ENCODE peak calls at places on chromosome 14, in seven cellular contexts. One of them, this sample, is unnamed.

GRCh38 chr14:103122578-103123127 is 608 bp upstream of the TNFAIP2 start:
- DNase-seq in caudate nucleus: no peak
- DNase-seq in activated T-cell treated with anti-CD3 and anti-CD28 coated beads for 1 hour: no peak
- DNase-seq in fibroblast of the aortic adventitia: no peak
- DNase-seq in A673: peak; percentile 49
- DNase-seq in NCI-H510A treated with DMSO at 0.1 percent for 48 hours: peak; percentile 69
- DNase-seq in OCI-LY7: no peak
- DNase-seq in this sample: no peak

GRCh38 chr14:98893675-98894074 is 378.3 kb downstream of the BCL11B start:
- DNase-seq in fibroblast of the aortic adventitia: no peak
- DNase-seq in NCI-H510A treated with DMSO at 0.1 percent for 48 hours: no peak
- DNase-seq in caudate nucleus: no peak
- DNase-seq in A673: no peak
- DNase-seq in OCI-LY7: no peak
- DNase-seq in activated T-cell treated with anti-CD3 and anti-CD28 coated beads for 1 hour: no peak
- DNase-seq in this sample: no peak

GRCh38 chr14:77498120-77498979 is at the start of gene ISM2:
- DNase-seq in caudate nucleus: no peak
- DNase-seq in A673: peak; percentile 57
- DNase-seq in OCI-LY7: no peak
- DNase-seq in NCI-H510A treated with DMSO at 0.1 percent for 48 hours: peak; percentile 29
- DNase-seq in activated T-cell treated with anti-CD3 and anti-CD28 coated beads for 1 hour: peak; percentile 23
- DNase-seq in fibroblast of the aortic adventitia: peak; percentile 23
- DNase-seq in this sample: no peak

GRCh38 chr14:69715725-69716482 is 51.0 kb upstream of the SRSF5 start:
- DNase-seq in A673: peak; percentile 55
- DNase-seq in OCI-LY7: no peak
- DNase-seq in caudate nucleus: no peak
- DNase-seq in fibroblast of the aortic adventitia: peak; percentile 94
- DNase-seq in activated T-cell treated with anti-CD3 and anti-CD28 coated beads for 1 hour: no peak
- DNase-seq in NCI-H510A treated with DMSO at 0.1 percent for 48 hours: peak; percentile 66
- DNase-seq in this sample: peak; percentile 65

GRCh38 chr14:96502621-96503251 is 554 bp downstream of the PAPOLA start:
- DNase-seq in NCI-H510A treated with DMSO at 0.1 percent for 48 hours: peak; percentile 35
- DNase-seq in A673: peak; percentile 28
- DNase-seq in activated T-cell treated with anti-CD3 and anti-CD28 coated beads for 1 hour: no peak
- DNase-seq in fibroblast of the aortic adventitia: peak; percentile 25
- DNase-seq in caudate nucleus: peak; percentile 39
- DNase-seq in OCI-LY7: peak; percentile 74
- DNase-seq in this sample: peak; percentile 82

GRCh38 chr14:92794547-92794941 is 439 bp downstream of the GOLGA5 start:
- DNase-seq in activated T-cell treated with anti-CD3 and anti-CD28 coated beads for 1 hour: no peak
- DNase-seq in NCI-H510A treated with DMSO at 0.1 percent for 48 hours: no peak
- DNase-seq in fibroblast of the aortic adventitia: peak; percentile 24
- DNase-seq in caudate nucleus: no peak
- DNase-seq in A673: peak; percentile 7
- DNase-seq in OCI-LY7: no peak
- DNase-seq in this sample: no peak

GRCh38 chr14:31068235-31068634 is 42.1 kb upstream of the STRN3 start:
- DNase-seq in fibroblast of the aortic adventitia: no peak
- DNase-seq in OCI-LY7: no peak
- DNase-seq in activated T-cell treated with anti-CD3 and anti-CD28 coated beads for 1 hour: no peak
- DNase-seq in caudate nucleus: no peak
- DNase-seq in NCI-H510A treated with DMSO at 0.1 percent for 48 hours: no peak
- DNase-seq in A673: no peak
- DNase-seq in this sample: no peak

GRCh38 chr14:99351166-99352007 is 79.4 kb upstream of the BCL11B start:
- DNase-seq in fibroblast of the aortic adventitia: no peak
- DNase-seq in A673: no peak
- DNase-seq in caudate nucleus: no peak
- DNase-seq in activated T-cell treated with anti-CD3 and anti-CD28 coated beads for 1 hour: no peak
- DNase-seq in NCI-H510A treated with DMSO at 0.1 percent for 48 hours: no peak
- DNase-seq in OCI-LY7: no peak
- DNase-seq in this sample: no peak

GRCh38 chr14:80584638-80585505 is 356.7 kb downstream of the CEP128 start:
- DNase-seq in activated T-cell treated with anti-CD3 and anti-CD28 coated beads for 1 hour: no peak
- DNase-seq in NCI-H510A treated with DMSO at 0.1 percent for 48 hours: peak; percentile 30
- DNase-seq in A673: no peak
- DNase-seq in OCI-LY7: no peak
- DNase-seq in fibroblast of the aortic adventitia: no peak
- DNase-seq in caudate nucleus: no peak
- DNase-seq in this sample: no peak

GRCh38 chr14:87049886-87050820 is 942.8 kb downstream of the GALC start:
- DNase-seq in A673: peak; percentile 66
- DNase-seq in NCI-H510A treated with DMSO at 0.1 percent for 48 hours: peak; percentile 26
- DNase-seq in caudate nucleus: no peak
- DNase-seq in OCI-LY7: peak; percentile 67
- DNase-seq in fibroblast of the aortic adventitia: peak; percentile 54
- DNase-seq in activated T-cell treated with anti-CD3 and anti-CD28 coated beads for 1 hour: no peak
- DNase-seq in this sample: no peak

GRCh38 chr14:100662850-100663527 is 63.7 kb upstream of the DLK1 start:
- DNase-seq in OCI-LY7: peak; percentile 65
- DNase-seq in A673: peak; percentile 78
- DNase-seq in activated T-cell treated with anti-CD3 and anti-CD28 coated beads for 1 hour: peak; percentile 63
- DNase-seq in NCI-H510A treated with DMSO at 0.1 percent for 48 hours: peak; percentile 50
- DNase-seq in caudate nucleus: no peak
- DNase-seq in fibroblast of the aortic adventitia: peak; percentile 69
- DNase-seq in this sample: peak; percentile 9

GRCh38 chr14:105398726-105399440 is 545 bp downstream of the TEX22 start:
- DNase-seq in A673: peak; percentile 60
- DNase-seq in caudate nucleus: no peak
- DNase-seq in NCI-H510A treated with DMSO at 0.1 percent for 48 hours: no peak
- DNase-seq in fibroblast of the aortic adventitia: no peak
- DNase-seq in OCI-LY7: peak; percentile 67
- DNase-seq in activated T-cell treated with anti-CD3 and anti-CD28 coated beads for 1 hour: no peak
- DNase-seq in this sample: no peak

GRCh38 chr14:85459361-85459760 is 70.6 kb upstream of the FLRT2 start:
- DNase-seq in caudate nucleus: no peak
- DNase-seq in activated T-cell treated with anti-CD3 and anti-CD28 coated beads for 1 hour: no peak
- DNase-seq in fibroblast of the aortic adventitia: no peak
- DNase-seq in OCI-LY7: no peak
- DNase-seq in A673: no peak
- DNase-seq in NCI-H510A treated with DMSO at 0.1 percent for 48 hours: no peak
- DNase-seq in this sample: no peak

GRCh38 chr14:42884100-42884499 is 1277.4 kb downstream of the LRFN5 start:
- DNase-seq in fibroblast of the aortic adventitia: peak; percentile 90
- DNase-seq in NCI-H510A treated with DMSO at 0.1 percent for 48 hours: no peak
- DNase-seq in A673: peak; percentile 70
- DNase-seq in activated T-cell treated with anti-CD3 and anti-CD28 coated beads for 1 hour: no peak
- DNase-seq in caudate nucleus: no peak
- DNase-seq in OCI-LY7: no peak
- DNase-seq in this sample: no peak

GRCh38 chr14:90728951-90729350 is 87.3 kb downstream of the TTC7B start:
- DNase-seq in caudate nucleus: no peak
- DNase-seq in fibroblast of the aortic adventitia: no peak
- DNase-seq in A673: no peak
- DNase-seq in OCI-LY7: no peak
- DNase-seq in activated T-cell treated with anti-CD3 and anti-CD28 coated beads for 1 hour: no peak
- DNase-seq in NCI-H510A treated with DMSO at 0.1 percent for 48 hours: no peak
- DNase-seq in this sample: no peak

GRCh38 chr14:100116134-100116533 is 43.3 kb downstream of the DEGS2 start:
- DNase-seq in caudate nucleus: no peak
- DNase-seq in NCI-H510A treated with DMSO at 0.1 percent for 48 hours: no peak
- DNase-seq in fibroblast of the aortic adventitia: no peak
- DNase-seq in activated T-cell treated with anti-CD3 and anti-CD28 coated beads for 1 hour: no peak
- DNase-seq in A673: no peak
- DNase-seq in OCI-LY7: no peak
- DNase-seq in this sample: peak; percentile 71

GRCh38 chr14:93132472-93133065 is 16.8 kb upstream of the ITPK1 start:
- DNase-seq in fibroblast of the aortic adventitia: peak; percentile 40
- DNase-seq in OCI-LY7: peak; percentile 53
- DNase-seq in A673: no peak
- DNase-seq in caudate nucleus: no peak
- DNase-seq in activated T-cell treated with anti-CD3 and anti-CD28 coated beads for 1 hour: no peak
- DNase-seq in NCI-H510A treated with DMSO at 0.1 percent for 48 hours: peak; percentile 58
- DNase-seq in this sample: no peak

GRCh38 chr14:50083467-50084337 is 32.7 kb downstream of the VCPKMT start:
- DNase-seq in fibroblast of the aortic adventitia: no peak
- DNase-seq in caudate nucleus: no peak
- DNase-seq in NCI-H510A treated with DMSO at 0.1 percent for 48 hours: no peak
- DNase-seq in OCI-LY7: no peak
- DNase-seq in activated T-cell treated with anti-CD3 and anti-CD28 coated beads for 1 hour: peak; percentile 18
- DNase-seq in A673: no peak
- DNase-seq in this sample: no peak

GRCh38 chr14:100438678-100439592 is 115.8 kb downstream of the SLC25A47 start:
- DNase-seq in OCI-LY7: no peak
- DNase-seq in NCI-H510A treated with DMSO at 0.1 percent for 48 hours: peak; percentile 29
- DNase-seq in activated T-cell treated with anti-CD3 and anti-CD28 coated beads for 1 hour: no peak
- DNase-seq in A673: no peak
- DNase-seq in fibroblast of the aortic adventitia: peak; percentile 63
- DNase-seq in caudate nucleus: no peak
- DNase-seq in this sample: no peak

GRCh38 chr14:60214003-60214402 is 35.0 kb upstream of the PPM1A start:
- DNase-seq in NCI-H510A treated with DMSO at 0.1 percent for 48 hours: no peak
- DNase-seq in OCI-LY7: no peak
- DNase-seq in activated T-cell treated with anti-CD3 and anti-CD28 coated beads for 1 hour: no peak
- DNase-seq in caudate nucleus: no peak
- DNase-seq in A673: no peak
- DNase-seq in fibroblast of the aortic adventitia: no peak
- DNase-seq in this sample: no peak

GRCh38 chr14:71665157-71665556 is 267.1 kb upstream of the RGS6 start:
- DNase-seq in caudate nucleus: no peak
- DNase-seq in A673: peak; percentile 88
- DNase-seq in activated T-cell treated with anti-CD3 and anti-CD28 coated beads for 1 hour: no peak
- DNase-seq in NCI-H510A treated with DMSO at 0.1 percent for 48 hours: no peak
- DNase-seq in OCI-LY7: no peak
- DNase-seq in fibroblast of the aortic adventitia: peak; percentile 88
- DNase-seq in this sample: no peak

GRCh38 chr14:93078830-93079229 is 36.9 kb downstream of the ITPK1 start:
- DNase-seq in A673: no peak
- DNase-seq in fibroblast of the aortic adventitia: peak; percentile 75
- DNase-seq in caudate nucleus: no peak
- DNase-seq in OCI-LY7: no peak
- DNase-seq in activated T-cell treated with anti-CD3 and anti-CD28 coated beads for 1 hour: no peak
- DNase-seq in NCI-H510A treated with DMSO at 0.1 percent for 48 hours: no peak
- DNase-seq in this sample: no peak

This sample was measured in C1 segment of cervical spinal cord.